ENCODE peak calls at places on chromosomes 6 and 20, in six cellular contexts. E, F, N, X, T and A are unnamed samples.

GRCh38 chr6:7909323-7910276 is 988 bp downstream of the TXNDC5 start:
- DNase-seq in E (peak), F (peak), N (peak), X (peak), T (peak), A (no peak)

GRCh38 chr6:118313208-118313607 is 234.9 kb upstream of the PLN start:
- DNase-seq in E (no peak), F (no peak), N (no peak), X (no peak), T (no peak), A (no peak)

GRCh38 chr6:169990095-169991030 is 238.9 kb downstream of the ERMARD start:
- DNase-seq in E (peak), F (peak), N (no peak), X (no peak), T (no peak), A (no peak)

GRCh38 chr6:75932067-75932466 is 140.4 kb downstream of the IMPG1 start:
- DNase-seq in E (peak), F (no peak), N (no peak), X (peak), T (peak), A (no peak)

GRCh38 chr20:57582432-57583288 is 21.8 kb downstream of the PCK1 start:
- DNase-seq in E (no peak), F (no peak), N (peak), X (peak), T (peak), A (no peak)

GRCh38 chr6:146968041-146968760 is 236.0 kb upstream of the STXBP5 start:
- DNase-seq in E (peak), F (no peak), N (no peak), X (peak), T (no peak), A (no peak)

GRCh38 chr6:107355659-107356058 is 103.7 kb downstream of the PDSS2 start:
- DNase-seq in E (no peak), F (no peak), N (no peak), X (no peak), T (no peak), A (no peak)

GRCh38 chr6:147213772-147214171 is 9.6 kb downstream of the STXBP5 start:
- DNase-seq in E (no peak), F (no peak), N (no peak), X (no peak), T (no peak), A (no peak)